ENCODE peak calls at places on chromosome 21, in six cellular contexts. One of them, this sample, is unnamed.

GRCh38 chr21:16407403-16408279 is 677.9 kb downstream of the USP25 start:
- DNase-seq in stimulated activated CD4-positive, alpha-beta T cell treated with anti-CD3 and anti-CD28 coated beads, Interleukin-1b, Interleukin-23, amount 100 ng/mL, for 4 hours: no peak
- DNase-seq in islet precursor cell: no peak
- DNase-seq in NCI-H1048: no peak
- DNase-seq in psoas muscle: no peak
- DNase-seq in kidney epithelial cell: no peak
- DNase-seq in this sample: no peak

GRCh38 chr21:43193651-43194302 is 25.0 kb downstream of the CRYAA start:
- DNase-seq in stimulated activated CD4-positive, alpha-beta T cell treated with anti-CD3 and anti-CD28 coated beads, Interleukin-1b, Interleukin-23, amount 100 ng/mL, for 4 hours: no peak
- DNase-seq in islet precursor cell: peak; percentile 60
- DNase-seq in NCI-H1048: no peak
- DNase-seq in psoas muscle: peak; percentile 82
- DNase-seq in kidney epithelial cell: peak; percentile 35
- DNase-seq in this sample: no peak

GRCh38 chr21:44529503-44530125 is 10.4 kb downstream of the KRTAP10-1 start:
- DNase-seq in stimulated activated CD4-positive, alpha-beta T cell treated with anti-CD3 and anti-CD28 coated beads, Interleukin-1b, Interleukin-23, amount 100 ng/mL, for 4 hours: no peak
- DNase-seq in islet precursor cell: peak; percentile 50
- DNase-seq in NCI-H1048: no peak
- DNase-seq in psoas muscle: peak; percentile 32
- DNase-seq in kidney epithelial cell: no peak
- DNase-seq in this sample: no peak

GRCh38 chr21:27388835-27389234 is 421.9 kb upstream of the ADAMTS5 start:
- DNase-seq in stimulated activated CD4-positive, alpha-beta T cell treated with anti-CD3 and anti-CD28 coated beads, Interleukin-1b, Interleukin-23, amount 100 ng/mL, for 4 hours: no peak
- DNase-seq in islet precursor cell: no peak
- DNase-seq in NCI-H1048: no peak
- DNase-seq in psoas muscle: no peak
- DNase-seq in kidney epithelial cell: no peak
- DNase-seq in this sample: no peak

GRCh38 chr21:37862536-37862935 is 53.7 kb downstream of the KCNJ6 start:
- DNase-seq in stimulated activated CD4-positive, alpha-beta T cell treated with anti-CD3 and anti-CD28 coated beads, Interleukin-1b, Interleukin-23, amount 100 ng/mL, for 4 hours: no peak
- DNase-seq in islet precursor cell: no peak
- DNase-seq in NCI-H1048: no peak
- DNase-seq in psoas muscle: no peak
- DNase-seq in kidney epithelial cell: no peak
- DNase-seq in this sample: no peak

GRCh38 chr21:41071410-41071809 is 96.5 kb upstream of the BACE2 start:
- DNase-seq in stimulated activated CD4-positive, alpha-beta T cell treated with anti-CD3 and anti-CD28 coated beads, Interleukin-1b, Interleukin-23, amount 100 ng/mL, for 4 hours: no peak
- DNase-seq in islet precursor cell: no peak
- DNase-seq in NCI-H1048: no peak
- DNase-seq in psoas muscle: no peak
- DNase-seq in kidney epithelial cell: no peak
- DNase-seq in this sample: no peak

GRCh38 chr21:41411449-41412089 is 14.5 kb upstream of the MX1 start:
- DNase-seq in stimulated activated CD4-positive, alpha-beta T cell treated with anti-CD3 and anti-CD28 coated beads, Interleukin-1b, Interleukin-23, amount 100 ng/mL, for 4 hours: no peak
- DNase-seq in islet precursor cell: no peak
- DNase-seq in NCI-H1048: no peak
- DNase-seq in psoas muscle: no peak
- DNase-seq in kidney epithelial cell: no peak
- DNase-seq in this sample: no peak

GRCh38 chr21:45488839-45489479 is 53.3 kb downstream of the SLC19A1 start:
- DNase-seq in stimulated activated CD4-positive, alpha-beta T cell treated with anti-CD3 and anti-CD28 coated beads, Interleukin-1b, Interleukin-23, amount 100 ng/mL, for 4 hours: no peak
- DNase-seq in islet precursor cell: no peak
- DNase-seq in NCI-H1048: no peak
- DNase-seq in psoas muscle: no peak
- DNase-seq in kidney epithelial cell: no peak
- DNase-seq in this sample: no peak

GRCh38 chr21:17527240-17527639 is 14.4 kb downstream of the CXADR start:
- DNase-seq in stimulated activated CD4-positive, alpha-beta T cell treated with anti-CD3 and anti-CD28 coated beads, Interleukin-1b, Interleukin-23, amount 100 ng/mL, for 4 hours: no peak
- DNase-seq in islet precursor cell: no peak
- DNase-seq in NCI-H1048: no peak
- DNase-seq in psoas muscle: no peak
- DNase-seq in kidney epithelial cell: no peak
- DNase-seq in this sample: peak; percentile 79

GRCh38 chr21:29661672-29662442 is 277.9 kb downstream of the GRIK1 start:
- DNase-seq in stimulated activated CD4-positive, alpha-beta T cell treated with anti-CD3 and anti-CD28 coated beads, Interleukin-1b, Interleukin-23, amount 100 ng/mL, for 4 hours: no peak
- DNase-seq in islet precursor cell: no peak
- DNase-seq in NCI-H1048: no peak
- DNase-seq in psoas muscle: no peak
- DNase-seq in kidney epithelial cell: no peak
- DNase-seq in this sample: no peak

GRCh38 chr21:18384771-18385170 is 18.8 kb downstream of the TMPRSS15 start:
- DNase-seq in stimulated activated CD4-positive, alpha-beta T cell treated with anti-CD3 and anti-CD28 coated beads, Interleukin-1b, Interleukin-23, amount 100 ng/mL, for 4 hours: no peak
- DNase-seq in islet precursor cell: no peak
- DNase-seq in NCI-H1048: peak; percentile 29
- DNase-seq in psoas muscle: no peak
- DNase-seq in kidney epithelial cell: no peak
- DNase-seq in this sample: no peak

GRCh38 chr21:43370091-43370658 is 56.8 kb downstream of the SIK1 start:
- DNase-seq in stimulated activated CD4-positive, alpha-beta T cell treated with anti-CD3 and anti-CD28 coated beads, Interleukin-1b, Interleukin-23, amount 100 ng/mL, for 4 hours: no peak
- DNase-seq in islet precursor cell: no peak
- DNase-seq in NCI-H1048: no peak
- DNase-seq in psoas muscle: no peak
- DNase-seq in kidney epithelial cell: no peak
- DNase-seq in this sample: no peak

GRCh38 chr21:26637346-26637745 is 64.3 kb upstream of the CYYR1 start:
- DNase-seq in stimulated activated CD4-positive, alpha-beta T cell treated with anti-CD3 and anti-CD28 coated beads, Interleukin-1b, Interleukin-23, amount 100 ng/mL, for 4 hours: no peak
- DNase-seq in islet precursor cell: no peak
- DNase-seq in NCI-H1048: no peak
- DNase-seq in psoas muscle: no peak
- DNase-seq in kidney epithelial cell: no peak
- DNase-seq in this sample: no peak

GRCh38 chr21:27693376-27693775 is 726.5 kb upstream of the ADAMTS5 start:
- DNase-seq in stimulated activated CD4-positive, alpha-beta T cell treated with anti-CD3 and anti-CD28 coated beads, Interleukin-1b, Interleukin-23, amount 100 ng/mL, for 4 hours: no peak
- DNase-seq in islet precursor cell: no peak
- DNase-seq in NCI-H1048: no peak
- DNase-seq in psoas muscle: no peak
- DNase-seq in kidney epithelial cell: peak; percentile 56
- DNase-seq in this sample: no peak

GRCh38 chr21:44303490-44303981 is 3.7 kb downstream of the PFKL start:
- DNase-seq in stimulated activated CD4-positive, alpha-beta T cell treated with anti-CD3 and anti-CD28 coated beads, Interleukin-1b, Interleukin-23, amount 100 ng/mL, for 4 hours: no peak
- DNase-seq in islet precursor cell: no peak
- DNase-seq in NCI-H1048: no peak
- DNase-seq in psoas muscle: no peak
- DNase-seq in kidney epithelial cell: peak; percentile 55
- DNase-seq in this sample: no peak

GRCh38 chr21:45415943-45416611 is 11.1 kb downstream of the COL18A1 start:
- DNase-seq in stimulated activated CD4-positive, alpha-beta T cell treated with anti-CD3 and anti-CD28 coated beads, Interleukin-1b, Interleukin-23, amount 100 ng/mL, for 4 hours: no peak
- DNase-seq in islet precursor cell: peak; percentile 46
- DNase-seq in NCI-H1048: no peak
- DNase-seq in psoas muscle: peak; percentile 42
- DNase-seq in kidney epithelial cell: no peak
- DNase-seq in this sample: no peak

GRCh38 chr21:43817157-43818086 is 28.0 kb downstream of the RRP1 start:
- DNase-seq in stimulated activated CD4-positive, alpha-beta T cell treated with anti-CD3 and anti-CD28 coated beads, Interleukin-1b, Interleukin-23, amount 100 ng/mL, for 4 hours: no peak
- DNase-seq in islet precursor cell: peak; percentile 51
- DNase-seq in NCI-H1048: no peak
- DNase-seq in psoas muscle: peak; percentile 50
- DNase-seq in kidney epithelial cell: no peak
- DNase-seq in this sample: no peak

GRCh38 chr21:42621828-42622199 is 31.6 kb upstream of the PDE9A start:
- DNase-seq in stimulated activated CD4-positive, alpha-beta T cell treated with anti-CD3 and anti-CD28 coated beads, Interleukin-1b, Interleukin-23, amount 100 ng/mL, for 4 hours: no peak
- DNase-seq in islet precursor cell: no peak
- DNase-seq in NCI-H1048: no peak
- DNase-seq in psoas muscle: no peak
- DNase-seq in kidney epithelial cell: peak; percentile 61
- DNase-seq in this sample: no peak

GRCh38 chr21:46603228-46603627 is 1.7 kb downstream of the S100B start:
- DNase-seq in stimulated activated CD4-positive, alpha-beta T cell treated with anti-CD3 and anti-CD28 coated beads, Interleukin-1b, Interleukin-23, amount 100 ng/mL, for 4 hours: no peak
- DNase-seq in islet precursor cell: peak; percentile 80
- DNase-seq in NCI-H1048: no peak
- DNase-seq in psoas muscle: no peak
- DNase-seq in kidney epithelial cell: no peak
- DNase-seq in this sample: no peak

GRCh38 chr21:42746593-42747266 is 93.3 kb downstream of the PDE9A start:
- DNase-seq in stimulated activated CD4-positive, alpha-beta T cell treated with anti-CD3 and anti-CD28 coated beads, Interleukin-1b, Interleukin-23, amount 100 ng/mL, for 4 hours: no peak
- DNase-seq in islet precursor cell: no peak
- DNase-seq in NCI-H1048: no peak
- DNase-seq in psoas muscle: no peak
- DNase-seq in kidney epithelial cell: no peak
- DNase-seq in this sample: no peak

GRCh38 chr21:16029065-16029464 is 299.3 kb downstream of the USP25 start:
- DNase-seq in stimulated activated CD4-positive, alpha-beta T cell treated with anti-CD3 and anti-CD28 coated beads, Interleukin-1b, Interleukin-23, amount 100 ng/mL, for 4 hours: no peak
- DNase-seq in islet precursor cell: no peak
- DNase-seq in NCI-H1048: no peak
- DNase-seq in psoas muscle: no peak
- DNase-seq in kidney epithelial cell: no peak
- DNase-seq in this sample: no peak

GRCh38 chr21:32334980-32335471 is 36.4 kb downstream of the MRAP start:
- DNase-seq in stimulated activated CD4-positive, alpha-beta T cell treated with anti-CD3 and anti-CD28 coated beads, Interleukin-1b, Interleukin-23, amount 100 ng/mL, for 4 hours: no peak
- DNase-seq in islet precursor cell: peak; percentile 52
- DNase-seq in NCI-H1048: no peak
- DNase-seq in psoas muscle: no peak
- DNase-seq in kidney epithelial cell: no peak
- DNase-seq in this sample: no peak

GRCh38 chr21:36710729-36711048 is 11.8 kb downstream of the SIM2 start:
- DNase-seq in stimulated activated CD4-positive, alpha-beta T cell treated with anti-CD3 and anti-CD28 coated beads, Interleukin-1b, Interleukin-23, amount 100 ng/mL, for 4 hours: no peak
- DNase-seq in islet precursor cell: peak; percentile 51
- DNase-seq in NCI-H1048: no peak
- DNase-seq in psoas muscle: no peak
- DNase-seq in kidney epithelial cell: no peak
- DNase-seq in this sample: no peak

GRCh38 chr21:41283211-41283818 is 33.3 kb upstream of the FAM3B start:
- DNase-seq in stimulated activated CD4-positive, alpha-beta T cell treated with anti-CD3 and anti-CD28 coated beads, Interleukin-1b, Interleukin-23, amount 100 ng/mL, for 4 hours: no peak
- DNase-seq in islet precursor cell: no peak
- DNase-seq in NCI-H1048: peak; percentile 54
- DNase-seq in psoas muscle: no peak
- DNase-seq in kidney epithelial cell: peak; percentile 35
- DNase-seq in this sample: peak; percentile 57

GRCh38 chr21:32101206-32101763 is 177.6 kb downstream of the MIS18A start:
- DNase-seq in stimulated activated CD4-positive, alpha-beta T cell treated with anti-CD3 and anti-CD28 coated beads, Interleukin-1b, Interleukin-23, amount 100 ng/mL, for 4 hours: no peak
- DNase-seq in islet precursor cell: no peak
- DNase-seq in NCI-H1048: no peak
- DNase-seq in psoas muscle: no peak
- DNase-seq in kidney epithelial cell: no peak
- DNase-seq in this sample: no peak

This sample was measured in glomerular endothelial cell.